ENCODE peak calls at places on chromosomes 7 and 10, in ten cellular contexts. R is suprapubic skin, A is esophagus muscularis mucosa, E is HepG2, Q is tibial nerve, O is stomach, C is transverse colon, P is A549, T is K562, K is upper lobe of left lung. D is an unnamed sample.

GRCh38 chr10:58177362-58177947 is 90.2 kb downstream of the IPMK start:
- DNase-seq in Q (no peak), E (peak; percentile 15), C (no peak), R (no peak), A (no peak), O (no peak), K (no peak), T (peak; percentile 20), P (peak; percentile 39), D (no peak)

GRCh38 chr7:48078470-48078869 is 10.6 kb upstream of the UPP1 start:
- DNase-seq in A (no peak), T (no peak), R (no peak), E (no peak), C (peak; percentile 29), Q (no peak), O (no peak), K (no peak), P (no peak), D (no peak)

GRCh38 chr7:29281782-29282541 is 87.4 kb downstream of the CHN2 start:
- DNase-seq in T (no peak), P (no peak), R (no peak), C (no peak), A (no peak), Q (no peak), K (no peak), O (no peak), E (peak; percentile 51), D (no peak)

GRCh38 chr7:87797798-87798403 is 78.3 kb downstream of the SLC25A40 start:
- DNase-seq in E (peak; percentile 48), R (no peak), C (no peak), Q (peak; percentile 28), O (no peak), P (peak; percentile 62), T (no peak), A (no peak), K (no peak), D (no peak)

GRCh38 chr7:148296994-148297644 is 293.4 kb upstream of the C7orf33 start:
- DNase-seq in K (no peak), A (no peak), E (no peak), Q (no peak), O (no peak), C (no peak), P (peak; percentile 7), T (peak; percentile 54), R (no peak), D (no peak)

GRCh38 chr7:30923009-30923773 is 11.5 kb downstream of the AQP1 start:
- DNase-seq in C (peak; percentile 6), A (peak; percentile 83), K (peak; percentile 40), R (peak; percentile 49), E (no peak), Q (peak; percentile 3), P (no peak), T (no peak), O (peak; percentile 20), D (peak; percentile 2)

GRCh38 chr10:86711957-86712708 is 43.8 kb downstream of the LDB3 start:
- DNase-seq in P (peak; percentile 53), R (no peak), A (no peak), Q (peak; percentile 42), O (no peak), C (no peak), T (peak; percentile 34), E (no peak), K (peak; percentile 86), D (peak; percentile 69)

GRCh38 chr7:105682331-105683070 is 101.2 kb upstream of the EFCAB10 start:
- DNase-seq in O (no peak), P (no peak), C (no peak), R (no peak), E (no peak), A (no peak), K (no peak), Q (peak; percentile 28), T (no peak), D (no peak)

GRCh38 chr7:22814261-22815208 is 8.1 kb downstream of the TOMM7 start:
- DNase-seq in P (peak; percentile 36), R (no peak), T (no peak), K (no peak), Q (no peak), A (no peak), E (peak; percentile 84), O (no peak), C (no peak), D (no peak)

GRCh38 chr10:30373596-30374327 is 24.7 kb upstream of the MTPAP start:
- DNase-seq in R (no peak), A (peak; percentile 64), P (no peak), E (no peak), C (no peak), O (no peak), K (no peak), T (no peak), Q (no peak), D (no peak)

GRCh38 chr7:93432130-93432529 is 142.4 kb downstream of the CALCR start:
- DNase-seq in O (no peak), R (no peak), E (no peak), C (no peak), K (no peak), Q (no peak), A (no peak), P (no peak), T (no peak), D (no peak)

GRCh38 chr10:115914475-115914874 is 358.5 kb downstream of the GFRA1 start:
- DNase-seq in C (no peak), A (no peak), T (no peak), K (no peak), O (no peak), R (no peak), Q (no peak), E (no peak), P (no peak), D (no peak)

GRCh38 chr7:26091933-26092332 is 60.1 kb upstream of the NFE2L3 start:
- DNase-seq in R (no peak), C (no peak), Q (no peak), E (no peak), O (no peak), A (no peak), P (peak; percentile 40), K (no peak), T (no peak), D (no peak)

GRCh38 chr7:26087321-26088091 is 64.5 kb upstream of the NFE2L3 start:
- DNase-seq in O (no peak), K (no peak), P (no peak), E (no peak), C (no peak), A (no peak), R (no peak), Q (no peak), T (no peak), D (no peak)

GRCh38 chr7:26085771-26086170 is 66.2 kb upstream of the NFE2L3 start:
- DNase-seq in P (no peak), E (no peak), Q (no peak), R (no peak), O (no peak), T (no peak), C (no peak), A (no peak), K (no peak), D (no peak)

GRCh38 chr7:26093023-26093422 is 59.0 kb upstream of the NFE2L3 start:
- DNase-seq in K (no peak), R (no peak), C (no peak), T (no peak), P (no peak), Q (no peak), A (no peak), E (no peak), O (no peak), D (no peak)

DNA sequence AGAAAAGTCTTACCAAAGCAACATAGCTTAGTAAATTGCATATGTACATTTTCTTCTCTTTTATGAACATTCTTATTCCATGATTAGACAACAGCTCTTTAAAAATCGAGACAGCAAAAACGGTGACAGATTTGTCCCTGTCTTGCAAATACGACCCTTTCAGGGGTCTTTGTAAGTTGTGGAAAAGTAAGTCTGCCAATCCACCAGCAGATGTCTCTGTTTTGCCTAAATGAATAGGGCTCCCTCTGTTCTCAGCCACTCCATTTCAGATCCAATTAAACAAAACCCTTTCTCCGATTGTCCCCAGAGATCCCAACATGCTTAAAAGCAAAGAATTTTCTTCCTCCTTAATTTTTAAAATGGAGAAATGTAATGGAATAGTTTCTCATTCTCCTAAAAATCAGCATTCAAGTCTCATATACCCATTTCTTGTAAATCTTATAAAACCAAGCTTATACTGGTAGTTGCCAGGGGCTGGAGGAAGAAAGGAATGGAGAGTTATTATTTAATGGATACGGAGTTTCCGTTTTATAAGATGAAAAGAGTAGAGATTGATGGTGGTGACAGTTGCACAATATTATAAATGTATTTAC is 61.0 kb upstream of the NFE2L3 start:
- DNase-seq in K (no peak), P (peak; percentile 64), O (no peak), T (peak; percentile 28), E (peak; percentile 54), A (no peak), C (no peak), R (no peak), Q (no peak), D (no peak)
- TF ChIP-seq CTCF in K (peak; percentile 68), P (peak; percentile 87), O (no peak), T (peak; percentile 74), E (peak; percentile 72), A (peak; percentile 63), C (peak; percentile 68), R (peak; percentile 13), Q (peak; percentile 45), D (no peak)

GRCh38 chr10:6058677-6059475 is 3.3 kb downstream of the IL2RA start:
- DNase-seq in C (no peak), E (no peak), Q (no peak), T (no peak), K (no peak), P (no peak), R (no peak), A (no peak), O (peak; percentile 8), D (no peak)
- TF ChIP-seq EP300 in C (no peak), E (no peak), Q (no peak), T (no peak), K (no peak), P (no peak), R (no peak), A (no peak), O (no peak), D (no peak)

GRCh38 chr10:70137135-70137534 is 4.5 kb upstream of the AIFM2 start:
- DNase-seq in P (no peak), E (no peak), K (no peak), T (no peak), R (peak; percentile 22), A (no peak), Q (no peak), C (no peak), O (peak; percentile 16), D (no peak)
- TF ChIP-seq CTCF in P (no peak), E (no peak), K (no peak), T (no peak), R (no peak), A (no peak), Q (no peak), C (no peak), O (no peak), D (no peak)

DNA sequence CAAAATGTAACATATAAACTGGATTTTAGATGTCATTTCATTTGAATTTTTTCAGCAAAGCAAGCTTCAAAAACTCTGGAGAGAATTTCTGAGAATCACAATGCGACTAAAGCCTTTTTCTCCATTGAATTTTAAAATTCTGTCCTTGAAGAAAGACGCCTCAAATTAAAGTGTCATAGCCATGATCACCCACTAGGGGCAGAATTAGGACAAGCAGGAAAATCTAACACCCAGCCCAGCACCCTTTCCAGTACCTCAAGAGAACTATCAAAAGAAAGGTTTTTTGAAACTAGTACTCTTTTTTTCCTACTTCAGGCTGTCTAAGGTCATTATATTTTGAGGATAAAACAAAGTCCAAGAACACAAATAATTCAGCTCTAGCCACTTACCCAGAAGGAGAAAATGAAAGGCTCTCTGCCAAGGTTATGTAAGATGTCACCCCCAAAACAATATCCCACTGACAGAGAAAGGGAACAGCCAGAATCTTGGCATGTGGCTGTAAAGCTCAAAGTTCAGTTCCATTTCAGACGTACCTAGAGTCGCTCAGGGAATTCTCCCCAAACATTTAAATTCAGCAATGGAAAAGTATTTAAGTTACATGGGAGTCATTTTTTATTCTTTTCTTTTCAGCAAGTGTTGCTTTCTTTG is 299.4 kb downstream of the SNX13 start:
- DNase-seq in C (no peak), O (no peak), Q (peak; percentile 73), E (peak; percentile 28), P (peak; percentile 54), R (no peak), T (peak; percentile 23), A (no peak), K (no peak), D (no peak)
- TF ChIP-seq EP300 in C (no peak), O (no peak), Q (no peak), E (no peak), P (no peak), R (no peak), T (no peak), A (no peak), K (no peak), D (no peak)

D was measured in ovary.